ENCODE peak calls at places on chromosomes 7 and 10, in four cellular contexts. C is heart left ventricle, N is endothelial cell of umbilical vein, U is gastrocnemius medialis. K is an unnamed sample. For H3K36me3, the result is how much of the 10 kb centered on the place peaks cover.

GRCh38 chr7:7424151-7424873 is 111.4 kb downstream of the COL28A1 start:
- DNase-seq in C (peak), N (peak), U (peak), K (no peak)

GRCh38 chr7:150937848-150938561 is 40.1 kb downstream of the KCNH2 start:
- DNase-seq in C (no peak), N (no peak), U (no peak), K (no peak)

GRCh38 chr10:3503299-3503698 is 281.7 kb downstream of the KLF6 start:
- DNase-seq in C (no peak), N (no peak), U (no peak), K (no peak)

GRCh38 chr7:90625562-90625961 is 29.4 kb downstream of the CDK14 start:
- DNase-seq in C (peak), N (peak), U (peak), K (no peak)

GRCh38 chr7:139721417-139721816 is 56.4 kb downstream of the HIPK2 start:
- DNase-seq in C (no peak), N (no peak), U (no peak), K (no peak)

GRCh38 chr10:101047268-101047667 is 14.5 kb upstream of the KAZALD1 start:
- DNase-seq in C (no peak), N (no peak), U (no peak), K (no peak)

GRCh38 chr7:73833251-73833919 is 2.6 kb downstream of the CLDN4 start:
- DNase-seq in C (no peak), N (no peak), U (no peak), K (no peak)

GRCh38 chr7:110960811-110961210 is 130.1 kb upstream of the LRRN3 start:
- DNase-seq in C (no peak), N (no peak), U (no peak), K (no peak)

GRCh38 chr7:128041203-128041602 is 10.0 kb upstream of the LRRC4 start:
- DNase-seq in C (no peak), N (peak), U (no peak), K (no peak)

GRCh38 chr10:78299861-78300453 is 266.3 kb downstream of the RPS24 start:
- DNase-seq in C (peak), N (peak), U (peak), K (peak)

GRCh38 chr10:21527634-21528451 is 2.4 kb upstream of the SKIDA1 start:
- DNase-seq in C (no peak), N (peak), U (no peak), K (no peak)

GRCh38 chr10:74255800-74256422 is 104.9 kb downstream of the ADK start:
- DNase-seq in C (no peak), N (no peak), U (no peak), K (no peak)

GRCh38 chr7:1558181-1558811 is 2.3 kb upstream of the TMEM184A start:
- DNase-seq in C (peak), N (peak), U (no peak), K (no peak)

GRCh38 chr10:111999205-111999914 is 184.2 kb downstream of the GPAM start:
- DNase-seq in C (no peak), N (no peak), U (no peak), K (no peak)

GRCh38 chr10:7937315-7937945 is 117.1 kb upstream of the GATA3 start:
- DNase-seq in C (no peak), N (no peak), U (no peak), K (no peak)

GRCh38 chr7:22356855-22357310 is at the start of gene RAPGEF5:
- DNase-seq in C (no peak), N (no peak), U (no peak), K (peak)

GRCh38 chr10:31147220-31147608 is 115.5 kb upstream of the ZNF438 start:
- DNase-seq in C (peak), N (peak), U (no peak), K (no peak)

GRCh38 chr7:2686101-2686500 is 1.9 kb upstream of the AMZ1 start:
- DNase-seq in C (no peak), N (no peak), U (no peak), K (no peak)

GRCh38 chr10:118692911-118693310 is 61.9 kb downstream of the CACUL1 start:
- DNase-seq in C (no peak), N (no peak), U (no peak), K (no peak)

GRCh38 chr10:31320598-31321211 is 1.7 kb downstream of the ZEB1 start:
- DNase-seq in C (peak), N (peak), U (peak), K (peak)

GRCh38 chr7:76327610-76328009 is 25.1 kb downstream of the HSPB1 start:
- DNase-seq in C (no peak), N (peak), U (no peak), K (no peak)

GRCh38 chr10:98045785-98046389 is 15.5 kb upstream of the CRTAC1 start:
- DNase-seq in C (peak), N (peak), U (no peak), K (no peak)

GRCh38 chr7:23607130-23607529 is 9.9 kb downstream of the CCDC126 start:
- DNase-seq in C (no peak), N (no peak), U (no peak), K (no peak)

GRCh38 chr10:80452688-80453391 is 1.3 kb upstream of the TSPAN14 start:
- DNase-seq in C (no peak), N (no peak), U (no peak), K (no peak)

GRCh38 chr7:27723086-27723485 is 16.9 kb upstream of the TAX1BP1 start:
- DNase-seq in C (no peak), N (peak), U (peak), K (no peak)

GRCh38 chr7:130228840-130229239 is 21.2 kb downstream of the SSMEM1 start:
- DNase-seq in C (no peak), N (no peak), U (no peak), K (no peak)

GRCh38 chr7:91435386-91436059 is 171.3 kb downstream of the FZD1 start:
- DNase-seq in C (no peak), N (no peak), U (no peak), K (no peak)

GRCh38 chr10:14556285-14556956 is 218.3 kb downstream of the FAM107B start:
- DNase-seq in C (no peak), N (peak), U (no peak), K (no peak)

GRCh38 chr7:137513091-137513490 is 169.6 kb upstream of the PTN start:
- DNase-seq in C (no peak), N (no peak), U (no peak), K (no peak)

GRCh38 chr7:137508437-137509175 is 165.1 kb upstream of the PTN start:
- DNase-seq in C (no peak), N (peak), U (no peak), K (no peak)

GRCh38 chr7:137506031-137506430 is 162.5 kb upstream of the PTN start:
- DNase-seq in C (no peak), N (no peak), U (no peak), K (no peak)

GRCh38 chr7:137501561-137501960 is 158.0 kb upstream of the PTN start:
- DNase-seq in C (no peak), N (no peak), U (no peak), K (no peak)

GRCh38 chr7:137507096-137507495 is 163.6 kb upstream of the PTN start:
- DNase-seq in C (no peak), N (no peak), U (no peak), K (no peak)
- TF ChIP-seq POLR2A in C (no peak), N (no peak), U (no peak), K (no peak)

GRCh38 chr10:11260136-11260535 is 242.5 kb downstream of the CELF2 start:
- DNase-seq in C (no peak), N (no peak), U (no peak), K (no peak)
- H3K36me3 ChIP-seq in C (under half), N (under half), U (under half), K (half or more)

GRCh38 chr10:17444062-17444714 is 10.2 kb downstream of the ST8SIA6 start:
- DNase-seq in C (no peak), N (peak), U (no peak), K (no peak)

GRCh38 chr10:17435187-17435586 is 19.2 kb downstream of the ST8SIA6 start:
- DNase-seq in C (no peak), N (no peak), U (no peak), K (no peak)

GRCh38 chr10:17435898-17436297 is 18.5 kb downstream of the ST8SIA6 start:
- DNase-seq in C (no peak), N (no peak), U (no peak), K (no peak)

GRCh38 chr10:17438583-17438982 is 15.8 kb downstream of the ST8SIA6 start:
- DNase-seq in C (no peak), N (no peak), U (no peak), K (no peak)

GRCh38 chr10:17439552-17439951 is 14.8 kb downstream of the ST8SIA6 start:
- DNase-seq in C (no peak), N (no peak), U (no peak), K (no peak)
- TF ChIP-seq POLR2A in C (no peak), N (no peak), U (no peak), K (no peak)

DNA sequence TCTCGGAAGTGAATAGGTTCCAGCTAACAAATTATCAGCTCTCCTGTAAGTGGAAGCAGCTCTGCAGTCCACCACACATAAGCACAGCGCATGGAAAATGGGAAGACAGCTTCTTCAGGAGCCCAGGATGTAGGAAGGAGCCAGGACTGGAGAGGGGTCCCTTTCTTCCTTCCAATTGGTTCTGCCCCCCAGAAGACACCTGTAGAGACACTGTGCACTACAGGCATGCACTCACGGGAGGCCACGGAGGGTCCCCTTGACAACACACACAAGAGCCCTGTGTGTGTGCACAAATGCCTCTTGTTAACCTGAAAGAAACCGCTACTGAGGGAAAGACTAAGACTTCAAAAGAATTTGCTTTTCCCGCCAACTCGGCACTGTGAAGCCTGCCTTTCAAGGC is 66.4 kb downstream of the SCRN1 start:
- DNase-seq in C (no peak), N (no peak), U (no peak), K (no peak)
- H3K36me3 ChIP-seq in C (under half), N (under half), U (under half), K (under half)